ENCODE peak calls at places on chromosomes 4 and X, in five cellular contexts. One of them, this sample, is unnamed.

GRCh38 chr4:22238742-22239141 is 277.1 kb downstream of the ADGRA3 start:
- DNase-seq in fibroblast of mammary gland: no peak
- DNase-seq in uterus: no peak
- DNase-seq in stimulated activated CD4-positive, alpha-beta T cell treated with anti-CD3 and anti-CD28 coated beads, Interleukin-15, amount 100 ng/mL, for 24 hours: no peak
- DNase-seq in AG10803: no peak
- DNase-seq in this sample: no peak

GRCh38 chr4:122152699-122153328 is 683 bp downstream of the BLTP1 start:
- DNase-seq in fibroblast of mammary gland: peak
- DNase-seq in uterus: no peak
- DNase-seq in stimulated activated CD4-positive, alpha-beta T cell treated with anti-CD3 and anti-CD28 coated beads, Interleukin-15, amount 100 ng/mL, for 24 hours: peak
- DNase-seq in AG10803: peak
- DNase-seq in this sample: peak

GRCh38 chrX:135520553-135521404 is at the start of gene INTS6L:
- DNase-seq in fibroblast of mammary gland: peak
- DNase-seq in uterus: peak
- DNase-seq in stimulated activated CD4-positive, alpha-beta T cell treated with anti-CD3 and anti-CD28 coated beads, Interleukin-15, amount 100 ng/mL, for 24 hours: peak
- DNase-seq in AG10803: peak
- DNase-seq in this sample: peak

GRCh38 chrX:153967536-153968214 is 3.9 kb downstream of the HCFC1 start:
- DNase-seq in fibroblast of mammary gland: no peak
- DNase-seq in uterus: no peak
- DNase-seq in stimulated activated CD4-positive, alpha-beta T cell treated with anti-CD3 and anti-CD28 coated beads, Interleukin-15, amount 100 ng/mL, for 24 hours: peak
- DNase-seq in AG10803: no peak
- DNase-seq in this sample: no peak

GRCh38 chrX:123504047-123504446 is 228.8 kb downstream of the THOC2 start:
- DNase-seq in fibroblast of mammary gland: no peak
- DNase-seq in uterus: no peak
- DNase-seq in stimulated activated CD4-positive, alpha-beta T cell treated with anti-CD3 and anti-CD28 coated beads, Interleukin-15, amount 100 ng/mL, for 24 hours: no peak
- DNase-seq in AG10803: no peak
- DNase-seq in this sample: peak

GRCh38 chr4:162838671-162839070 is 328.0 kb downstream of the NAF1 start:
- DNase-seq in fibroblast of mammary gland: no peak
- DNase-seq in uterus: no peak
- DNase-seq in stimulated activated CD4-positive, alpha-beta T cell treated with anti-CD3 and anti-CD28 coated beads, Interleukin-15, amount 100 ng/mL, for 24 hours: no peak
- DNase-seq in AG10803: no peak
- DNase-seq in this sample: no peak

GRCh38 chrX:29728639-29729038 is 486.7 kb upstream of the MAGEB2 start:
- DNase-seq in fibroblast of mammary gland: no peak
- DNase-seq in uterus: no peak
- DNase-seq in stimulated activated CD4-positive, alpha-beta T cell treated with anti-CD3 and anti-CD28 coated beads, Interleukin-15, amount 100 ng/mL, for 24 hours: no peak
- DNase-seq in AG10803: no peak
- DNase-seq in this sample: no peak

GRCh38 chr4:34422472-34422871 is 1821.8 kb downstream of the ARAP2 start:
- DNase-seq in fibroblast of mammary gland: peak
- DNase-seq in uterus: no peak
- DNase-seq in stimulated activated CD4-positive, alpha-beta T cell treated with anti-CD3 and anti-CD28 coated beads, Interleukin-15, amount 100 ng/mL, for 24 hours: no peak
- DNase-seq in AG10803: peak
- DNase-seq in this sample: no peak

GRCh38 chrX:48833531-48834138 is 1.8 kb downstream of the PCSK1N start:
- DNase-seq in fibroblast of mammary gland: no peak
- DNase-seq in uterus: no peak
- DNase-seq in stimulated activated CD4-positive, alpha-beta T cell treated with anti-CD3 and anti-CD28 coated beads, Interleukin-15, amount 100 ng/mL, for 24 hours: no peak
- DNase-seq in AG10803: no peak
- DNase-seq in this sample: no peak

GRCh38 chrX:13088155-13088485 is 43.7 kb upstream of the FAM9C start:
- DNase-seq in fibroblast of mammary gland: no peak
- DNase-seq in uterus: no peak
- DNase-seq in stimulated activated CD4-positive, alpha-beta T cell treated with anti-CD3 and anti-CD28 coated beads, Interleukin-15, amount 100 ng/mL, for 24 hours: peak
- DNase-seq in AG10803: no peak
- DNase-seq in this sample: no peak

GRCh38 chr4:150242820-150243458 is 164.7 kb downstream of the DCLK2 start:
- DNase-seq in fibroblast of mammary gland: peak
- DNase-seq in uterus: peak
- DNase-seq in stimulated activated CD4-positive, alpha-beta T cell treated with anti-CD3 and anti-CD28 coated beads, Interleukin-15, amount 100 ng/mL, for 24 hours: peak
- DNase-seq in AG10803: peak
- DNase-seq in this sample: no peak

GRCh38 chr4:105133976-105134375 is 12.7 kb upstream of the TET2 start:
- DNase-seq in fibroblast of mammary gland: no peak
- DNase-seq in uterus: no peak
- DNase-seq in stimulated activated CD4-positive, alpha-beta T cell treated with anti-CD3 and anti-CD28 coated beads, Interleukin-15, amount 100 ng/mL, for 24 hours: no peak
- DNase-seq in AG10803: no peak
- DNase-seq in this sample: no peak

GRCh38 chrX:19865567-19866363 is 21.6 kb downstream of the SH3KBP1 start:
- DNase-seq in fibroblast of mammary gland: no peak
- DNase-seq in uterus: no peak
- DNase-seq in stimulated activated CD4-positive, alpha-beta T cell treated with anti-CD3 and anti-CD28 coated beads, Interleukin-15, amount 100 ng/mL, for 24 hours: no peak
- DNase-seq in AG10803: no peak
- DNase-seq in this sample: no peak

GRCh38 chrX:21875013-21875412 is 19.2 kb downstream of the YY2 start:
- DNase-seq in fibroblast of mammary gland: no peak
- DNase-seq in uterus: no peak
- DNase-seq in stimulated activated CD4-positive, alpha-beta T cell treated with anti-CD3 and anti-CD28 coated beads, Interleukin-15, amount 100 ng/mL, for 24 hours: no peak
- DNase-seq in AG10803: no peak
- DNase-seq in this sample: no peak

GRCh38 chr4:89300490-89300889 is 7.1 kb downstream of the GPRIN3 start:
- DNase-seq in fibroblast of mammary gland: no peak
- DNase-seq in uterus: no peak
- DNase-seq in stimulated activated CD4-positive, alpha-beta T cell treated with anti-CD3 and anti-CD28 coated beads, Interleukin-15, amount 100 ng/mL, for 24 hours: no peak
- DNase-seq in AG10803: no peak
- DNase-seq in this sample: no peak

GRCh38 chr4:632926-633325 is 7.6 kb downstream of the PDE6B start:
- DNase-seq in fibroblast of mammary gland: no peak
- DNase-seq in uterus: no peak
- DNase-seq in stimulated activated CD4-positive, alpha-beta T cell treated with anti-CD3 and anti-CD28 coated beads, Interleukin-15, amount 100 ng/mL, for 24 hours: no peak
- DNase-seq in AG10803: no peak
- DNase-seq in this sample: no peak

GRCh38 chr4:188242041-188242440 is 102.8 kb downstream of the TRIML1 start:
- DNase-seq in fibroblast of mammary gland: no peak
- DNase-seq in uterus: no peak
- DNase-seq in stimulated activated CD4-positive, alpha-beta T cell treated with anti-CD3 and anti-CD28 coated beads, Interleukin-15, amount 100 ng/mL, for 24 hours: no peak
- DNase-seq in AG10803: no peak
- DNase-seq in this sample: no peak

GRCh38 chr4:140100771-140101170 is 53.2 kb downstream of the MAML3 start:
- DNase-seq in fibroblast of mammary gland: no peak
- DNase-seq in uterus: no peak
- DNase-seq in stimulated activated CD4-positive, alpha-beta T cell treated with anti-CD3 and anti-CD28 coated beads, Interleukin-15, amount 100 ng/mL, for 24 hours: no peak
- DNase-seq in AG10803: no peak
- DNase-seq in this sample: peak

GRCh38 chrX:120791013-120791643 is 84.5 kb downstream of the CT47B1 start:
- DNase-seq in fibroblast of mammary gland: peak
- DNase-seq in uterus: peak
- DNase-seq in stimulated activated CD4-positive, alpha-beta T cell treated with anti-CD3 and anti-CD28 coated beads, Interleukin-15, amount 100 ng/mL, for 24 hours: no peak
- DNase-seq in AG10803: peak
- DNase-seq in this sample: peak

GRCh38 chrX:155611302-155611701 is 1.4 kb downstream of the TMLHE start:
- DNase-seq in fibroblast of mammary gland: no peak
- DNase-seq in uterus: no peak
- DNase-seq in stimulated activated CD4-positive, alpha-beta T cell treated with anti-CD3 and anti-CD28 coated beads, Interleukin-15, amount 100 ng/mL, for 24 hours: no peak
- DNase-seq in AG10803: no peak
- DNase-seq in this sample: no peak

GRCh38 chrX:34578237-34578636 is 78.8 kb downstream of the TMEM47 start:
- DNase-seq in fibroblast of mammary gland: peak
- DNase-seq in uterus: no peak
- DNase-seq in stimulated activated CD4-positive, alpha-beta T cell treated with anti-CD3 and anti-CD28 coated beads, Interleukin-15, amount 100 ng/mL, for 24 hours: no peak
- DNase-seq in AG10803: peak
- DNase-seq in this sample: peak